ENCODE peak calls at places on chromosomes 5 and 9, in six cellular contexts. W, P, L, H, E and D are unnamed samples.
A peak's percentile ranks its signal among the peaks of the same experiment; 100 is the strongest.

GRCh38 chr5:91403404-91403803 is 20.3 kb upstream of the ARRDC3 start:
- DNase-seq in W (no peak), P (no peak), L (no peak), H (no peak), E (no peak), D (no peak)

GRCh38 chr9:135329571-135330306 is 149.8 kb upstream of the PPP1R26 start:
- DNase-seq in W (no peak), P (no peak), L (peak; percentile 6), H (no peak), E (no peak), D (no peak)

GRCh38 chr9:95764920-95765319 is 110.6 kb upstream of the ERCC6L2 start:
- DNase-seq in W (no peak), P (no peak), L (no peak), H (no peak), E (no peak), D (no peak)

GRCh38 chr9:109164040-109164439 is 3.0 kb downstream of the FRRS1L start:
- DNase-seq in W (no peak), P (no peak), L (no peak), H (no peak), E (no peak), D (no peak)

GRCh38 chr9:8434621-8435020 is 635.0 kb upstream of the DMAC1 start:
- DNase-seq in W (no peak), P (no peak), L (no peak), H (no peak), E (no peak), D (no peak)

GRCh38 chr9:68690088-68690487 is 15.0 kb upstream of the PIP5K1B start:
- DNase-seq in W (no peak), P (peak; percentile 43), L (peak; percentile 51), H (no peak), E (peak; percentile 57), D (peak; percentile 17)

GRCh38 chr5:173565491-173566038 is 50.9 kb downstream of the BOD1 start:
- DNase-seq in W (no peak), P (no peak), L (no peak), H (no peak), E (no peak), D (no peak)

GRCh38 chr5:180126716-180127681 is 55.4 kb upstream of the RNF130 start:
- DNase-seq in W (peak; percentile 66), P (no peak), L (no peak), H (no peak), E (peak; percentile 29), D (peak; percentile 27)

GRCh38 chr5:27900761-27901160 is 862.4 kb upstream of the CDH9 start:
- DNase-seq in W (no peak), P (no peak), L (no peak), H (no peak), E (no peak), D (no peak)

GRCh38 chr5:1925111-1926070 is 42.7 kb upstream of the IRX4 start:
- DNase-seq in W (no peak), P (no peak), L (no peak), H (no peak), E (peak; percentile 30), D (no peak)

GRCh38 chr5:171893290-171893890 is 107.8 kb downstream of the SMIM23 start:
- DNase-seq in W (no peak), P (no peak), L (no peak), H (no peak), E (no peak), D (no peak)

GRCh38 chr5:180027449-180028089 is 44.0 kb downstream of the RNF130 start:
- DNase-seq in W (no peak), P (peak; percentile 20), L (no peak), H (no peak), E (no peak), D (no peak)

GRCh38 chr5:177430972-177431316 is 4.5 kb downstream of the GRK6 start:
- DNase-seq in W (no peak), P (no peak), L (no peak), H (no peak), E (no peak), D (no peak)

GRCh38 chr9:124260769-124261603 is 3.2 kb downstream of the NEK6 start:
- DNase-seq in W (peak; percentile 67), P (peak; percentile 80), L (no peak), H (no peak), E (peak; percentile 77), D (peak; percentile 8)

GRCh38 chr5:59067976-59068651 is 485.2 kb downstream of the RAB3C start:
- DNase-seq in W (no peak), P (no peak), L (no peak), H (no peak), E (no peak), D (no peak)

GRCh38 chr5:178231736-178232123 is 872 bp downstream of the PHYKPL start:
- DNase-seq in W (no peak), P (no peak), L (no peak), H (no peak), E (no peak), D (no peak)

GRCh38 chr5:74232281-74232680 is 408.2 kb downstream of the ENC1 start:
- DNase-seq in W (no peak), P (no peak), L (no peak), H (no peak), E (no peak), D (no peak)

GRCh38 chr5:1522601-1523479 is 920 bp downstream of the LPCAT1 start:
- DNase-seq in W (no peak), P (no peak), L (peak; percentile 30), H (no peak), E (peak; percentile 47), D (no peak)

GRCh38 chr9:128254855-128255759 is 20.7 kb downstream of the GOLGA2 start:
- DNase-seq in W (peak; percentile 88), P (peak; percentile 53), L (peak; percentile 54), H (no peak), E (peak; percentile 82), D (peak; percentile 61)

GRCh38 chr5:6246820-6247437 is 131.4 kb downstream of the MED10 start:
- DNase-seq in W (no peak), P (no peak), L (no peak), H (no peak), E (no peak), D (no peak)

GRCh38 chr5:140224658-140225057 is 49.7 kb downstream of the CYSTM1 start:
- DNase-seq in W (no peak), P (no peak), L (no peak), H (no peak), E (no peak), D (no peak)

GRCh38 chr9:128393171-128393761 is 22.1 kb downstream of the URM1 start:
- DNase-seq in W (no peak), P (no peak), L (no peak), H (no peak), E (no peak), D (no peak)

GRCh38 chr9:131398204-131398603 is 4.3 kb downstream of the PRRC2B start:
- DNase-seq in W (no peak), P (peak; percentile 49), L (no peak), H (peak; percentile 60), E (peak; percentile 89), D (peak; percentile 20)

GRCh38 chr5:53923969-53924876 is 363.8 kb downstream of the NDUFS4 start:
- DNase-seq in W (no peak), P (no peak), L (no peak), H (no peak), E (no peak), D (no peak)

DNA sequence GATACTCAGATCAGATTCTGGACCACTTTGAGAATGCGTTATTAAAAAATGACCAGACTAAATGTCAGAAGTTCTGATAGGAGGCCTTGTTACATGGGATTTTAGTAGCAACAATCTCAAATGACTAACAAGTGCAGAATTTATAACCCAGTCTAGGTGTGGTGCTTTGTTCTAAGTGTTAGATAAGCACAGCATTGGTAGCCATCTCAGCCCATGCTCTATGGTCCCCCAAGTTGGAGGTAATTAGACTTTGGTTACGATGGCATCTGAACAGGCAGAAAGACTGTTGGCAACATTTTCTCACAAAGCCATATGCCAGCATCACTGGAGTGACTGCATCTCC is 140.4 kb upstream of the RPS23 start:
- DNase-seq in W (no peak), P (no peak), L (no peak), H (no peak), E (no peak), D (no peak)
- TF ChIP-seq POLR2A in W (no peak), P (no peak), L (no peak), H (no peak), E (no peak), D (no peak)

GRCh38 chr9:33924978-33925797 is 108.2 kb downstream of the UBE2R2 start:
- DNase-seq in W (peak; percentile 71), P (peak; percentile 61), L (peak; percentile 53), H (no peak), E (no peak), D (peak; percentile 39)
- TF ChIP-seq POLR2A in W (no peak), P (no peak), L (no peak), H (no peak), E (no peak), D (no peak)

DNA sequence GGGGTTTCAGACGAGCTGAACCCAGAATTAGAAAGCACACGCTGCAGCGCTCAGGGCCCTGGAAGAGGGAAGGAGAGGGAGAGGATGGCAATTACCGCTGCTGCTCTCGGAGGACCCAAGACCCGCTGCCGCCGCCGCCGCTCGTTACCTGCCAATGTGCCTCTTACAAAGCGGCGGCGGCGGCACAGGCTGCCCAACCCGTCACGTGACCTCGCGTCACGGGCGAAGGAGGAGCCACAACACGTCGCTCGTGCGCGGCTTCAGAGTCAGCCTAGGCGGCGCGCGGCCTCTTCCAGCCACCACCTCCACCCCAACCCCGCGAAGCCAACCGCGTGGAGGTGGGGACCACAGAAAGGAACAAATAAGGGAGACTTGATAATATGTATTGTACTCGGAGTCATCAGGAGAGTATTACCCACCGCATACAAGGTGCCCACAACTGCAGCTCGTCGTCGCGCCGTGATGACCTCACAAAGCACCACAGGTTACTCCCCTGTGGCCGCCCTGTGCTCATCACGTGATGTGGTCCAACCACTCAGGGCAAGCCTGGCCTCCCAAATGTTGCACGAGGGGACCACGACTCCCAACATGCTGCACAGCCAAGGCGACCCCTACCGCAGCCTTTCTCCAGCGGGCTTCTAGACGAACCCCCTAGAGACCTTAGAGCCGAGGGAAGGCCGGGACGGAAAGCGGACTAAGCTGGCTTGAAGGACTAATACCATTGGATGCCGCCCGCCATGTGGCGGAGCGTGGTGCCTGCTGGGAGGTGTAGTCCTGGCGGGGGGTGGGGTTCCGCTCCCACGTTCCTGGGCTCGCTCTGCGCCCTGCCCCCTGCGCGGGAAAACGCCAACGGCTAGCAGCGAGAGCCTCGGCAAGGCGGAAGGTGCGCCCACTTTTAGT is at the start of gene UBAP2:
- DNase-seq in W (peak; percentile 96), P (peak; percentile 99), L (peak; percentile 97), H (peak; percentile 97), E (peak; percentile 99), D (peak; percentile 100)
- TF ChIP-seq POLR2A in W (peak; percentile 86), P (peak; percentile 98), L (peak; percentile 50), H (peak; percentile 97), E (peak; percentile 95), D (peak; percentile 93)

GRCh38 chr9:137390553-137391410 is 32.2 kb downstream of the EXD3 start:
- DNase-seq in W (no peak), P (no peak), L (no peak), H (no peak), E (peak; percentile 65), D (no peak)
- TF ChIP-seq POLR2A in W (no peak), P (no peak), L (no peak), H (no peak), E (no peak), D (no peak)